ENCODE peak calls at places on chromosomes 6 and 20, in five cellular contexts. K is fibroblast of pulmonary artery, U is WTC11, I is Calu3, S is lower leg skin. G is an unnamed sample.

GRCh38 chr20:18712877-18713276 is 100.7 kb upstream of the SCP2D1 start:
- DNase-seq in S (no peak), K (no peak), U (peak), I (no peak), G (no peak)

GRCh38 chr6:117817499-117817898 is 89.6 kb upstream of the SLC35F1 start:
- DNase-seq in S (no peak), I (no peak), K (no peak), U (no peak), G (no peak)

GRCh38 chr20:20412750-20413149 is 44.8 kb downstream of the INSM1 start:
- DNase-seq in I (no peak), S (no peak), U (no peak), K (no peak), G (no peak)

GRCh38 chr20:41094656-41095055 is 42.7 kb upstream of the PLCG1 start:
- DNase-seq in K (peak), U (no peak), I (no peak), S (no peak), G (peak)

GRCh38 chr20:19073584-19074198 is 138.8 kb upstream of the SLC24A3 start:
- DNase-seq in U (peak), I (no peak), S (no peak), K (no peak), G (no peak)

GRCh38 chr6:85537055-85537494 is 56.6 kb downstream of the SNX14 start:
- DNase-seq in I (no peak), K (peak), U (no peak), S (no peak), G (peak)

GRCh38 chr6:139742671-139743070 is 368.2 kb upstream of the CITED2 start:
- DNase-seq in U (no peak), S (no peak), K (no peak), I (no peak), G (peak)

GRCh38 chr6:133707456-133707855 is 181.5 kb upstream of the TCF21 start:
- DNase-seq in I (no peak), U (no peak), S (no peak), K (peak), G (peak)

GRCh38 chr6:112040933-112041332 is 13.0 kb upstream of the CCN6 start:
- DNase-seq in K (peak), U (no peak), S (no peak), I (no peak), G (no peak)

GRCh38 chr6:15299430-15300131 is 53.7 kb downstream of the JARID2 start:
- DNase-seq in K (peak), I (no peak), U (no peak), S (peak), G (no peak)

GRCh38 chr6:66538548-66539135 is 831.6 kb upstream of the EYS start:
- DNase-seq in S (no peak), I (no peak), U (no peak), K (no peak), G (no peak)

GRCh38 chr6:153001767-153002612 is 519 bp downstream of the MTRF1L start:
- DNase-seq in S (no peak), K (no peak), I (no peak), U (no peak), G (peak)

GRCh38 chr6:34142046-34142445 is 3.8 kb downstream of the GRM4 start:
- DNase-seq in U (no peak), S (no peak), I (no peak), K (no peak), G (no peak)

GRCh38 chr6:21079468-21080048 is 514.0 kb upstream of the SOX4 start:
- DNase-seq in I (no peak), U (no peak), S (no peak), K (peak), G (peak)

GRCh38 chr20:35563834-35564233 is 22.0 kb downstream of the ERGIC3 start:
- DNase-seq in U (no peak), K (no peak), I (no peak), S (no peak), G (no peak)

GRCh38 chr6:36962874-36963273 is 8.3 kb downstream of the PI16 start:
- DNase-seq in I (peak), S (peak), K (peak), U (peak), G (no peak)

GRCh38 chr6:5657684-5658429 is 348.9 kb downstream of the NRN1 start:
- DNase-seq in S (no peak), I (no peak), U (no peak), K (no peak), G (peak)

GRCh38 chr20:43040427-43040826 is 149.3 kb downstream of the PTPRT start:
- DNase-seq in U (peak), S (no peak), I (peak), K (peak), G (no peak)

GRCh38 chr6:160978141-160978926 is 13.2 kb upstream of the MAP3K4 start:
- DNase-seq in I (no peak), K (peak), U (no peak), S (no peak), G (peak)

GRCh38 chr6:160973856-160974255 is 17.7 kb upstream of the MAP3K4 start:
- DNase-seq in S (no peak), K (peak), U (no peak), I (no peak), G (peak)

GRCh38 chr6:160975111-160975510 is 16.5 kb upstream of the MAP3K4 start:
- DNase-seq in U (no peak), I (no peak), S (no peak), K (no peak), G (peak)

GRCh38 chr6:160974304-160974771 is 17.2 kb upstream of the MAP3K4 start:
- DNase-seq in S (peak), U (no peak), I (no peak), K (peak), G (peak)

DNA sequence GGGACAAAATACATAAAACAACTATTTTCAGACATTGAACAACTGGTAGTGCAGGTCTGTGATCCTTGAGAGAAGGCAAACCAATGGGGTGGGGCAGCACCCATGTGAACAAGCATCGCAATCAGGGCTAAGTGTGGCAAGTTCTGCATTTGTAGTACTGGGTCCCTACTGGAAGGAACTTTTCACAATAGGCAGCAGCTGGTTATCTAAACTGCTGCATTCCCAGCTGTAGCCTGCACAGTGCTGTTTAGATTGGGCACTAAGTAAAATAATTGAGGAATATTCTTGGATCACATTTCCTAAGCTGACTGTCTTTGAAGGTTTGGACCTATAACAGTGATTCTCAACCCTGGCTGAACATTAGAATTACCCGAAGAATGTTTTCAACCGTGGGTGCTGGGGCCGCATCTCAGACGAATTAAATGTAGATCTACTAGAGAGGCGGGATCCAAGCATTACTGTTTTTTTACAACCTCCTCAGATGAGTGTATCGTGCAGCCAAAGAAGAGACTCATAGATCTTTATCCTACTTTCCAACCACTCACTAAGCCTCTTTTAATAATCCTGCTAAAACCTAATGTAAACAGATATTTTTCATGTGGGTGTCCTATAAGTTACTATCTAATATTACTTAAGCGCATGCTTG is 12.4 kb upstream of the MAP3K4 start:
- DNase-seq in I (no peak), U (no peak), K (peak), S (no peak), G (peak)
- TF ChIP-seq CTCF in I (no peak), U (no peak), K (no peak), S (no peak), G (peak)

GRCh38 chr20:10509411-10509810 is 74.3 kb downstream of the SLX4IP start:
- DNase-seq in U (no peak), K (no peak), S (no peak), I (no peak), G (no peak)

GRCh38 chr20:10511166-10511506 is 76.0 kb downstream of the SLX4IP start:
- DNase-seq in K (no peak), I (no peak), S (no peak), U (no peak), G (no peak)

GRCh38 chr20:10510216-10510615 is 75.1 kb downstream of the SLX4IP start:
- DNase-seq in I (no peak), S (no peak), U (no peak), K (no peak), G (no peak)

GRCh38 chr20:10513091-10513490 is 78.0 kb downstream of the SLX4IP start:
- DNase-seq in K (no peak), U (no peak), I (no peak), S (no peak), G (no peak)

DNA sequence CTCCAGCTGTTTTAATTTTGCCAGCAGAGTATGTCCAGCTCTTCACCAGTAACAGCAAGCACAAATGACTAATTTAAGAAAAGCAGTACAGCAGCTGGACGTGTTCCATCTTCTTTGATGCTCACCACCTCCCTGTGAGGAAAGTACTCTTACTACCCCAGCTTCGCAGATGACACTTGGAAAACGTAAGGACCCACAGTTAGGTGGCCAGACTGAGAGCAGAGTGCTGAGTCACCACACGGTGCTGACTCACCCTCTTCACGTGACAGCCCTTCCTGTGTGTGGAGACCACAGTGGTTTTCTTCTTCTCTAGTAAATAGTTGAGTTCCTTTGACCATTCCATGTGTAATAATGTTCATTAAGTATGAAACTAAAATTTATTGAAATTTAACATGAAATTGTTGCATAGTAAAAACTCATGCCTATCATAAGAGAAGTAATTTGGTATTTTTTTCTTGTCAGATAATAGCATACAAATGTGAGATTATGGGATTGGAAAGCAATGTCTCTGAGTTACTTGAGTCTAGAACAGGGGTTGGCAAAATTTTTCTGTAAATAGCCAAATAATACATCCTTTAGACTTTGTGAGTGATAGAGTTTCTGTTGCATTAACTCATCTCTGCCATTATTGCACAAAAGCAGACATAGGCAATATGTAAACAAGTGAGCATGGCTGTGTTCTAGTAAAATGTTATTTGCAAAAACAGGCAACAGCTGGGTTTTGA is 76.6 kb downstream of the SLX4IP start:
- DNase-seq in K (peak), S (peak), U (peak), I (peak), G (peak)
- TF ChIP-seq CTCF in K (no peak), S (no peak), U (no peak), I (no peak), G (no peak)

DNA sequence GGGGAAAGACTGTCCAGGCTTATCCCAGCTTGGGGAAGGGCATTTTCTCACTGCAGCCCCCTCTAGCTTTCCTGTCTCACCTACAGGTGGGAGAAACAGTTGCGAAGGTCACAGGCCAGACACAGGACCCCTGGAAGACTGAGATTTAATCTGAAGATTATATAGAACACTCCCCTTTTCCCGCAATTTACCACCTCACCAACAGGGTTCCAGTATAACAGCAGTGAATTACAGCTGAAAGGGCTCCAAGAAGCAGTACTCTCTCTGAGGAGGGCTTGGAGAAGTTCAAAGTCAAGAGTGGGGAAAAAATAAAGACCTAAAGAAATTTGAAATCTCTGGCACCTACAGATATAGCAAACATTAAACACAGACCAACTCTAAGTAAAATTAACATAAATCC is 111.9 kb downstream of the ANKRD60 start:
- DNase-seq in K (no peak), I (no peak), U (no peak), S (peak), G (no peak)
- TF ChIP-seq CTCF in K (no peak), I (no peak), U (no peak), S (no peak), G (no peak)

GRCh38 chr20:32470025-32470861 is 112.1 kb downstream of the ASXL1 start:
- DNase-seq in I (peak), U (peak), S (no peak), K (peak), G (peak)
- TF ChIP-seq CTCF in I (peak), U (peak), S (no peak), K (peak), G (no peak)

GRCh38 chr6:108568101-108568500 is 7.4 kb downstream of the FOXO3 start:
- DNase-seq in U (no peak), I (no peak), S (no peak), K (no peak), G (no peak)

GRCh38 chr6:108565893-108566292 is 5.2 kb downstream of the FOXO3 start:
- DNase-seq in S (peak), K (peak), I (no peak), U (no peak), G (peak)

GRCh38 chr6:108574457-108575149 is 13.9 kb downstream of the FOXO3 start:
- DNase-seq in K (no peak), I (no peak), U (no peak), S (no peak), G (no peak)

GRCh38 chr6:108566406-108566805 is 5.7 kb downstream of the FOXO3 start:
- DNase-seq in I (no peak), K (no peak), S (no peak), U (no peak), G (no peak)

DNA sequence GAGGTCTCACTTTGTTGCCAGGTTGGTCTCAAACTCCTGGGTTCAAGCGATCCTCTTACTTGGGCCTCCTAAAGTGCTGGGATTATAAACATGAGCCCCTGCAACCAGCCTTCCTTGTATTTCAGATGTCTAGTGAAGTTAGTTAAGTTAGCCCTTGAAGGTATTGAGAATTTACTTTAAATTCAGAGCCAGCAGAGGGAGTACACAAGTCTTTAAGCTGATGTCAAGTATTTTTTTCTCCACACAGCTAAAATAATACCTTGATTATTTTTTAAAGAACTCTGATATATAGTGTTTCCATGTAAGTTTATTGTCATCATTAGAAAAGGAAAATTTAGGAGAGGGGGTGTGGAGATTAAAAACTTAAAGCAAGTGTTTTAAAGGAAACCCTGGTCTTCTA is 9.8 kb downstream of the FOXO3 start:
- DNase-seq in K (no peak), U (no peak), S (no peak), I (no peak), G (no peak)
- TF ChIP-seq CTCF in K (no peak), U (no peak), S (no peak), I (no peak), G (no peak)

GRCh38 chr6:53945765-53946407 is 151.1 kb downstream of the LRRC1 start:
- DNase-seq in U (no peak), K (no peak), S (no peak), I (no peak), G (no peak)
- TF ChIP-seq CTCF in U (no peak), K (no peak), S (no peak), I (no peak), G (no peak)

GRCh38 chr6:108260809-108261569 is at the start of gene SNX3:
- DNase-seq in K (peak), S (peak), I (peak), U (peak), G (peak)
- TF ChIP-seq CTCF in K (peak), S (no peak), I (no peak), U (no peak), G (no peak)

GRCh38 chr6:48084201-48084600 is 26.8 kb downstream of the PTCHD4 start:
- DNase-seq in S (no peak), I (no peak), U (no peak), K (peak), G (no peak)

GRCh38 chr6:48092550-48093217 is 18.3 kb downstream of the PTCHD4 start:
- DNase-seq in I (no peak), S (no peak), K (no peak), U (no peak), G (no peak)

GRCh38 chr6:48085131-48085741 is 25.8 kb downstream of the PTCHD4 start:
- DNase-seq in U (no peak), I (no peak), S (no peak), K (no peak), G (no peak)

GRCh38 chr6:48086187-48086586 is 24.8 kb downstream of the PTCHD4 start:
- DNase-seq in I (no peak), S (no peak), U (no peak), K (no peak), G (no peak)

DNA sequence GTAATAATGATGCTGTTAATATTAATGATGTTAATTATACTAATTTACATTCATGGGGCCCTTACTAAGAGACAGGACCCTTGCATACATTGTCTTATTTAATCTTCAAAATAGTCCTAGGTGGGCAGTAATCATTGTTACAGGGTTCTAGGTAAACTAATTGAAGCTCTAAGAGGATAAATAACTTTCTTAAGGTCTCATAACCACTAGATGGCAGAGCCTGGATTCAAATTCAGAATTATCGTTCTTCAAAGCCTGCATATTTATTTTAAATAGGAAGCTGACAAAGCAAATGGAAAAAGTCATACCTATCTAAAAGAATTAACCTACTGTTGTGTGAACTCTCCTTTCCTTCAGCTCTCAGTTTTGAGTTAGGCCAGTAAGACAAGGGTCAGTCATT is 23.5 kb downstream of the PTCHD4 start:
- DNase-seq in K (peak), S (no peak), I (no peak), U (no peak), G (no peak)
- TF ChIP-seq CTCF in K (peak), S (no peak), I (no peak), U (no peak), G (no peak)

GRCh38 chr6:125253881-125254280 is 47.9 kb downstream of the HDDC2 start:
- DNase-seq in U (no peak), K (no peak), S (no peak), I (no peak), G (no peak)
- TF ChIP-seq CTCF in U (no peak), K (no peak), S (no peak), I (no peak), G (no peak)